ENCODE peak calls at places on chromosomes 7 and 10, in seven cellular contexts. One of them, this sample, is unnamed.

GRCh38 chr10:70603439-70603778 is 868 bp upstream of the PRF1 start:
- DNase-seq in neural crest cell: no peak
- DNase-seq in GM23338: no peak
- DNase-seq in SK-N-SH: no peak
- DNase-seq in CD8-positive, alpha-beta T cell: peak
- DNase-seq in brain microvascular endothelial cell: no peak
- DNase-seq in A549: no peak
- DNase-seq in this sample: no peak

GRCh38 chr7:144738708-144739314 is 97.0 kb downstream of the TPK1 start:
- DNase-seq in neural crest cell: no peak
- DNase-seq in GM23338: peak
- DNase-seq in SK-N-SH: peak
- DNase-seq in CD8-positive, alpha-beta T cell: peak
- DNase-seq in brain microvascular endothelial cell: peak
- DNase-seq in A549: peak
- DNase-seq in this sample: peak

GRCh38 chr7:55172161-55172560 is 153.3 kb downstream of the EGFR start:
- DNase-seq in neural crest cell: no peak
- DNase-seq in GM23338: no peak
- DNase-seq in SK-N-SH: no peak
- DNase-seq in CD8-positive, alpha-beta T cell: no peak
- DNase-seq in brain microvascular endothelial cell: peak
- DNase-seq in A549: no peak
- DNase-seq in this sample: peak

GRCh38 chr10:62492870-62493180 is 118.7 kb downstream of the ZNF365 start:
- DNase-seq in neural crest cell: no peak
- DNase-seq in GM23338: no peak
- DNase-seq in SK-N-SH: no peak
- DNase-seq in CD8-positive, alpha-beta T cell: no peak
- DNase-seq in brain microvascular endothelial cell: no peak
- DNase-seq in A549: no peak
- DNase-seq in this sample: no peak

GRCh38 chr7:52285689-52286088 is 749.7 kb upstream of the POM121L12 start:
- DNase-seq in neural crest cell: no peak
- DNase-seq in GM23338: no peak
- DNase-seq in SK-N-SH: no peak
- DNase-seq in CD8-positive, alpha-beta T cell: no peak
- DNase-seq in brain microvascular endothelial cell: no peak
- DNase-seq in A549: no peak
- DNase-seq in this sample: no peak

GRCh38 chr10:12902135-12902572 is 99.4 kb downstream of the CCDC3 start:
- DNase-seq in neural crest cell: peak
- DNase-seq in GM23338: peak
- DNase-seq in SK-N-SH: peak
- DNase-seq in CD8-positive, alpha-beta T cell: peak
- DNase-seq in brain microvascular endothelial cell: peak
- DNase-seq in A549: peak
- DNase-seq in this sample: peak

GRCh38 chr10:43267811-43268210 is 946 bp upstream of the RASGEF1A start:
- DNase-seq in neural crest cell: no peak
- DNase-seq in GM23338: no peak
- DNase-seq in SK-N-SH: no peak
- DNase-seq in CD8-positive, alpha-beta T cell: no peak
- DNase-seq in brain microvascular endothelial cell: no peak
- DNase-seq in A549: no peak
- DNase-seq in this sample: no peak

GRCh38 chr7:123398931-123399330 is 135.5 kb downstream of the IQUB start:
- DNase-seq in neural crest cell: no peak
- DNase-seq in GM23338: no peak
- DNase-seq in SK-N-SH: no peak
- DNase-seq in CD8-positive, alpha-beta T cell: no peak
- DNase-seq in brain microvascular endothelial cell: no peak
- DNase-seq in A549: no peak
- DNase-seq in this sample: peak

GRCh38 chr10:112990271-112990670 is 40.2 kb downstream of the TCF7L2 start:
- DNase-seq in neural crest cell: no peak
- DNase-seq in GM23338: no peak
- DNase-seq in SK-N-SH: no peak
- DNase-seq in CD8-positive, alpha-beta T cell: no peak
- DNase-seq in brain microvascular endothelial cell: peak
- DNase-seq in A549: no peak
- DNase-seq in this sample: no peak

GRCh38 chr10:29532256-29532878 is 102.4 kb downstream of the SVIL start:
- DNase-seq in neural crest cell: no peak
- DNase-seq in GM23338: no peak
- DNase-seq in SK-N-SH: no peak
- DNase-seq in CD8-positive, alpha-beta T cell: no peak
- DNase-seq in brain microvascular endothelial cell: no peak
- DNase-seq in A549: no peak
- DNase-seq in this sample: no peak
- TF ChIP-seq CTCF in neural crest cell: no peak
- TF ChIP-seq CTCF in GM23338: no peak
- TF ChIP-seq CTCF in SK-N-SH: no peak
- TF ChIP-seq CTCF in CD8-positive, alpha-beta T cell: no peak
- TF ChIP-seq CTCF in brain microvascular endothelial cell: no peak
- TF ChIP-seq CTCF in A549: no peak
- TF ChIP-seq CTCF in this sample: no peak

GRCh38 chr7:50988465-50988864 is 205.8 kb upstream of the GRB10 start:
- DNase-seq in neural crest cell: no peak
- DNase-seq in GM23338: peak
- DNase-seq in SK-N-SH: no peak
- DNase-seq in CD8-positive, alpha-beta T cell: no peak
- DNase-seq in brain microvascular endothelial cell: no peak
- DNase-seq in A549: no peak
- DNase-seq in this sample: no peak

GRCh38 chr7:50994753-50995319 is 212.1 kb upstream of the GRB10 start:
- DNase-seq in neural crest cell: no peak
- DNase-seq in GM23338: no peak
- DNase-seq in SK-N-SH: no peak
- DNase-seq in CD8-positive, alpha-beta T cell: no peak
- DNase-seq in brain microvascular endothelial cell: no peak
- DNase-seq in A549: no peak
- DNase-seq in this sample: no peak

GRCh38 chr7:50988988-50989387 is 206.3 kb upstream of the GRB10 start:
- DNase-seq in neural crest cell: no peak
- DNase-seq in GM23338: no peak
- DNase-seq in SK-N-SH: no peak
- DNase-seq in CD8-positive, alpha-beta T cell: no peak
- DNase-seq in brain microvascular endothelial cell: no peak
- DNase-seq in A549: no peak
- DNase-seq in this sample: no peak
- TF ChIP-seq CTCF in neural crest cell: no peak
- TF ChIP-seq CTCF in GM23338: no peak
- TF ChIP-seq CTCF in SK-N-SH: no peak
- TF ChIP-seq CTCF in CD8-positive, alpha-beta T cell: no peak
- TF ChIP-seq CTCF in brain microvascular endothelial cell: no peak
- TF ChIP-seq CTCF in A549: no peak
- TF ChIP-seq CTCF in this sample: no peak

DNA sequence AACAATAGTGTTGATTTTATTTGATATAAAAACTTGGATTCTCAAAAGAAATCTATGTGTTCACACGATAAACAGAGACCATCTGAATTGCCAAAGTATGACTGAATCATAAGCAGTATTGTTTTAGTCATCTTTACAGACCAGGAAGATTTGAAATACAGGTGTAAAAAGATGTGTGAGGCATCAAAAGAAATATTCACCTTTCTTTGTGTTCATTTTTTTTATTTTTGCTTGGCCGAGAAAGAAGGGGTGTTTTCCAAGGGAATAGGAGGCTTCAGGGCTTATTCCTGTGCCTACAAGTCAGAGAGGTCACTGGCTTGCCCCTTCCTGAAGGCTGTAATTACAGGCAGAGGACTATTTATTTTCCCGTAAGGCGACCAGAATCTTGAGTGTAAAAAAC is 37.3 kb downstream of the MET start:
- DNase-seq in neural crest cell: no peak
- DNase-seq in GM23338: no peak
- DNase-seq in SK-N-SH: no peak
- DNase-seq in CD8-positive, alpha-beta T cell: no peak
- DNase-seq in brain microvascular endothelial cell: no peak
- DNase-seq in A549: no peak
- DNase-seq in this sample: no peak
- TF ChIP-seq CTCF in neural crest cell: no peak
- TF ChIP-seq CTCF in GM23338: no peak
- TF ChIP-seq CTCF in SK-N-SH: no peak
- TF ChIP-seq CTCF in CD8-positive, alpha-beta T cell: no peak
- TF ChIP-seq CTCF in brain microvascular endothelial cell: no peak
- TF ChIP-seq CTCF in A549: no peak
- TF ChIP-seq CTCF in this sample: no peak

DNA sequence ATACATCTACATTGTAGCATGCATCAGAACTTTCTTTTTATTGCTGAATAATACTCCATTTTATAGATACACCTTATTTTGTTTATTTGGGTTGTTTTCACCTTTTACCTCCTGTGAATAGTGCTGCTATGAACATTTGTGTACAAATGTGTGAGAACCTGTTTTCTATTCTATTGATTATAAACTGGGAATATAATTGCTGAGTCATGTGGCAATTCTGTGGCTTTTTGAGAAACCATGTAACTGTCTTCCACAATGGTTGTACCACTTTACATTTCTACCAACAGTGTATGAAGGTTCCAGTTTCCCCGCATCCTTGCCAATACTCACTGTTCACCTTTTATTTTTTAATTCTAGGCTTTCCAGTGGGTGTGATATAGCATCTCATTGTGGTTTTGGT is 138.6 kb upstream of the MBL2 start:
- DNase-seq in neural crest cell: no peak
- DNase-seq in GM23338: no peak
- DNase-seq in SK-N-SH: no peak
- DNase-seq in CD8-positive, alpha-beta T cell: no peak
- DNase-seq in brain microvascular endothelial cell: no peak
- DNase-seq in A549: no peak
- DNase-seq in this sample: no peak
- TF ChIP-seq CTCF in neural crest cell: no peak
- TF ChIP-seq CTCF in GM23338: no peak
- TF ChIP-seq CTCF in SK-N-SH: no peak
- TF ChIP-seq CTCF in CD8-positive, alpha-beta T cell: no peak
- TF ChIP-seq CTCF in brain microvascular endothelial cell: no peak
- TF ChIP-seq CTCF in A549: no peak
- TF ChIP-seq CTCF in this sample: no peak

DNA sequence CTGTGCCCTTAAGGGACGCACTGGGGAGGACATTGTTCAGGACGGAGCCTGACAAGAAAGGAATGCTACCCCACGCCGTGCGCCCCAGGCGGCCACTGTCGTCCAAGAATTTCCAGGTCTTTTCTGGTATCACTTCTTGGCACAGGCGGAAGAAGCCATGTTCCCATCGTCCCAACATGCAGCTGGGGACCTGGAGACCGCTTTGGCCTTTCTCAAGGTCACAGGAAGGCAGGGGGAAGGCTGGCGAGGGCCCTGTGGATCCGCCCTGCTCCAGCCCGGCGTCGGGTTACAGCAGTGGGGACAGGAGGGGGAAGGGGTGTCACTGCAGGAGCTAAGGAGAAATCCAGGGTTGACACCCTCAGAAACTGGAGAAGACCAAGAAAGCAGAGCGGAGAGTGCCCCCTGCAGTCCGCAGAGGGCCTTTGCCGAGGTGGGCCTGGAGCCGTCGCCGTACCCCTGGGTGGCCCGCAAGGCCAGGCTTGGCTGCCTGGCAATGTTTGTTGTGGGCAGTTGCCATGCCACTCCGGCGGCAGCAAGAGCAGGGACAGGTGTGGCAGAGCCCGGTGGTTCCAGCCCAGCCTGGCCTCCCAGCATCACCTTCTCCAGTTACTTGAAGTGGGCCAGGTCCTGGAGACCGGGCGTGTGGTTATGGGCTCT is 104.1 kb downstream of the LHPP start:
- DNase-seq in neural crest cell: peak
- DNase-seq in GM23338: peak
- DNase-seq in SK-N-SH: no peak
- DNase-seq in CD8-positive, alpha-beta T cell: no peak
- DNase-seq in brain microvascular endothelial cell: no peak
- DNase-seq in A549: peak
- DNase-seq in this sample: peak
- TF ChIP-seq CTCF in neural crest cell: peak
- TF ChIP-seq CTCF in GM23338: peak
- TF ChIP-seq CTCF in SK-N-SH: peak
- TF ChIP-seq CTCF in CD8-positive, alpha-beta T cell: no peak
- TF ChIP-seq CTCF in brain microvascular endothelial cell: peak
- TF ChIP-seq CTCF in A549: peak
- TF ChIP-seq CTCF in this sample: peak

GRCh38 chr10:22263106-22263505 is 45.3 kb upstream of the EBLN1 start:
- DNase-seq in neural crest cell: no peak
- DNase-seq in GM23338: no peak
- DNase-seq in SK-N-SH: no peak
- DNase-seq in CD8-positive, alpha-beta T cell: no peak
- DNase-seq in brain microvascular endothelial cell: no peak
- DNase-seq in A549: no peak
- DNase-seq in this sample: no peak

GRCh38 chr10:22258471-22258870 is 40.7 kb upstream of the EBLN1 start:
- DNase-seq in neural crest cell: no peak
- DNase-seq in GM23338: no peak
- DNase-seq in SK-N-SH: no peak
- DNase-seq in CD8-positive, alpha-beta T cell: no peak
- DNase-seq in brain microvascular endothelial cell: no peak
- DNase-seq in A549: no peak
- DNase-seq in this sample: no peak

GRCh38 chr10:22253578-22253882 is 35.7 kb upstream of the EBLN1 start:
- DNase-seq in neural crest cell: peak
- DNase-seq in GM23338: peak
- DNase-seq in SK-N-SH: peak
- DNase-seq in CD8-positive, alpha-beta T cell: peak
- DNase-seq in brain microvascular endothelial cell: no peak
- DNase-seq in A549: no peak
- DNase-seq in this sample: peak

GRCh38 chr10:22259280-22259679 is 41.5 kb upstream of the EBLN1 start:
- DNase-seq in neural crest cell: no peak
- DNase-seq in GM23338: peak
- DNase-seq in SK-N-SH: no peak
- DNase-seq in CD8-positive, alpha-beta T cell: peak
- DNase-seq in brain microvascular endothelial cell: no peak
- DNase-seq in A549: no peak
- DNase-seq in this sample: peak
- TF ChIP-seq CTCF in neural crest cell: peak
- TF ChIP-seq CTCF in GM23338: peak
- TF ChIP-seq CTCF in SK-N-SH: no peak
- TF ChIP-seq CTCF in CD8-positive, alpha-beta T cell: no peak
- TF ChIP-seq CTCF in brain microvascular endothelial cell: peak
- TF ChIP-seq CTCF in A549: no peak
- TF ChIP-seq CTCF in this sample: peak

GRCh38 chr7:2661096-2661449 is 26.9 kb upstream of the AMZ1 start:
- DNase-seq in neural crest cell: no peak
- DNase-seq in GM23338: no peak
- DNase-seq in SK-N-SH: no peak
- DNase-seq in CD8-positive, alpha-beta T cell: no peak
- DNase-seq in brain microvascular endothelial cell: no peak
- DNase-seq in A549: no peak
- DNase-seq in this sample: no peak
- TF ChIP-seq CTCF in neural crest cell: peak
- TF ChIP-seq CTCF in GM23338: no peak
- TF ChIP-seq CTCF in SK-N-SH: no peak
- TF ChIP-seq CTCF in CD8-positive, alpha-beta T cell: no peak
- TF ChIP-seq CTCF in brain microvascular endothelial cell: no peak
- TF ChIP-seq CTCF in A549: no peak
- TF ChIP-seq CTCF in this sample: no peak

GRCh38 chr7:106779877-106780276 is 85.2 kb upstream of the PIK3CG start:
- DNase-seq in neural crest cell: no peak
- DNase-seq in GM23338: peak
- DNase-seq in SK-N-SH: no peak
- DNase-seq in CD8-positive, alpha-beta T cell: no peak
- DNase-seq in brain microvascular endothelial cell: no peak
- DNase-seq in A549: peak
- DNase-seq in this sample: no peak
- TF ChIP-seq CTCF in neural crest cell: peak
- TF ChIP-seq CTCF in GM23338: peak
- TF ChIP-seq CTCF in SK-N-SH: peak
- TF ChIP-seq CTCF in CD8-positive, alpha-beta T cell: no peak
- TF ChIP-seq CTCF in brain microvascular endothelial cell: no peak
- TF ChIP-seq CTCF in A549: no peak
- TF ChIP-seq CTCF in this sample: peak

GRCh38 chr7:36047254-36047653 is 105.8 kb upstream of the EEPD1 start:
- DNase-seq in neural crest cell: no peak
- DNase-seq in GM23338: peak
- DNase-seq in SK-N-SH: no peak
- DNase-seq in CD8-positive, alpha-beta T cell: no peak
- DNase-seq in brain microvascular endothelial cell: no peak
- DNase-seq in A549: no peak
- DNase-seq in this sample: peak
- TF ChIP-seq CTCF in neural crest cell: peak
- TF ChIP-seq CTCF in GM23338: peak
- TF ChIP-seq CTCF in SK-N-SH: peak
- TF ChIP-seq CTCF in CD8-positive, alpha-beta T cell: no peak
- TF ChIP-seq CTCF in brain microvascular endothelial cell: peak
- TF ChIP-seq CTCF in A549: no peak
- TF ChIP-seq CTCF in this sample: peak

This sample was measured in choroid plexus epithelial cell.